ENCODE peak calls at places on chromosome 21, in six cellular contexts. O is neuronal stem cell, Y is H1, A is H9, D is mesendoderm, P is mesenchymal stem cell. J is an unnamed sample.

GRCh38 chr21:26958792-26959191 is 8.1 kb downstream of the ADAMTS5 start:
- DNase-seq in O (no peak), Y (no peak), A (no peak), D (no peak), P (no peak), J (no peak)

GRCh38 chr21:42651515-42652401 is 1.7 kb upstream of the PDE9A start:
- DNase-seq in O (no peak), Y (no peak), A (no peak), D (no peak), P (no peak), J (no peak)

GRCh38 chr21:43921602-43921978 is 56.6 kb downstream of the AGPAT3 start:
- DNase-seq in O (no peak), Y (no peak), A (no peak), D (no peak), P (no peak), J (no peak)

GRCh38 chr21:29264721-29265120 is 34.0 kb upstream of the BACH1 start:
- DNase-seq in O (no peak), Y (no peak), A (no peak), D (no peak), P (peak), J (peak)

GRCh38 chr21:41660748-41661147 is 106.1 kb downstream of the RIPK4 start:
- DNase-seq in O (no peak), Y (no peak), A (no peak), D (no peak), P (no peak), J (no peak)

GRCh38 chr21:26709090-26709489 is 136.0 kb upstream of the CYYR1 start:
- DNase-seq in O (no peak), Y (no peak), A (no peak), D (no peak), P (no peak), J (peak)

GRCh38 chr21:41519806-41520559 is 12.0 kb upstream of the TMPRSS2 start:
- DNase-seq in O (no peak), Y (no peak), A (no peak), D (no peak), P (no peak), J (no peak)

GRCh38 chr21:17371470-17371869 is 141.4 kb upstream of the CXADR start:
- DNase-seq in O (no peak), Y (no peak), A (no peak), D (peak), P (peak), J (peak)

GRCh38 chr21:28099296-28099695 is 893.4 kb downstream of the LTN1 start:
- DNase-seq in O (no peak), Y (no peak), A (no peak), D (no peak), P (peak), J (peak)

GRCh38 chr21:42564561-42564971 is 50.9 kb downstream of the SLC37A1 start:
- DNase-seq in O (no peak), Y (no peak), A (no peak), D (no peak), P (no peak), J (no peak)

GRCh38 chr21:18545908-18546307 is 142.3 kb upstream of the TMPRSS15 start:
- DNase-seq in O (no peak), Y (no peak), A (no peak), D (no peak), P (peak), J (no peak)

GRCh38 chr21:17732306-17732705 is 86.8 kb downstream of the C21orf91 start:
- DNase-seq in O (no peak), Y (no peak), A (no peak), D (no peak), P (peak), J (peak)

GRCh38 chr21:42063578-42064521 is 7.3 kb upstream of the UMODL1 start:
- DNase-seq in O (no peak), Y (no peak), A (no peak), D (no peak), P (no peak), J (no peak)

GRCh38 chr21:35217504-35218060 is 168.5 kb upstream of the RUNX1 start:
- DNase-seq in O (no peak), Y (no peak), A (peak), D (peak), P (peak), J (peak)

GRCh38 chr21:25895565-25896205 is 160.9 kb downstream of the GABPA start:
- DNase-seq in O (no peak), Y (no peak), A (no peak), D (no peak), P (peak), J (peak)

GRCh38 chr21:39637971-39638628 is 25.4 kb downstream of the B3GALT5 start:
- DNase-seq in O (no peak), Y (no peak), A (no peak), D (no peak), P (no peak), J (no peak)

GRCh38 chr21:38267991-38268858 is 11.4 kb downstream of the KCNJ15 start:
- DNase-seq in O (no peak), Y (no peak), A (no peak), D (no peak), P (no peak), J (no peak)

GRCh38 chr21:24850121-24850520 is 757.2 kb downstream of the MRPL39 start:
- DNase-seq in O (no peak), Y (no peak), A (no peak), D (no peak), P (no peak), J (no peak)

GRCh38 chr21:41170442-41170841 is 2.5 kb downstream of the BACE2 start:
- DNase-seq in O (peak), Y (peak), A (peak), D (peak), P (no peak), J (peak)

GRCh38 chr21:41369915-41370839 is 8.3 kb downstream of the MX2 start:
- DNase-seq in O (no peak), Y (peak), A (no peak), D (peak), P (peak), J (no peak)

GRCh38 chr21:42047821-42048613 is 23.1 kb upstream of the UMODL1 start:
- DNase-seq in O (no peak), Y (no peak), A (no peak), D (no peak), P (peak), J (peak)

GRCh38 chr21:43958364-43959158 is 53.5 kb upstream of the TRAPPC10 start:
- DNase-seq in O (no peak), Y (no peak), A (no peak), D (no peak), P (no peak), J (no peak)

GRCh38 chr21:35346697-35347096 is 297.6 kb upstream of the RUNX1 start:
- DNase-seq in O (no peak), Y (no peak), A (no peak), D (no peak), P (no peak), J (no peak)

GRCh38 chr21:21165063-21165645 is 166.9 kb downstream of the NCAM2 start:
- DNase-seq in O (no peak), Y (no peak), A (no peak), D (peak), P (peak), J (peak)

GRCh38 chr21:41865002-41865777 is 14.0 kb downstream of the PRDM15 start:
- DNase-seq in O (no peak), Y (no peak), A (no peak), D (peak), P (no peak), J (no peak)

GRCh38 chr21:17461582-17461981 is 51.3 kb upstream of the CXADR start:
- DNase-seq in O (no peak), Y (no peak), A (no peak), D (no peak), P (peak), J (peak)

GRCh38 chr21:42056996-42057689 is 14.0 kb upstream of the UMODL1 start:
- DNase-seq in O (no peak), Y (no peak), A (no peak), D (no peak), P (peak), J (peak)

GRCh38 chr21:16269497-16269896 is 539.7 kb downstream of the USP25 start:
- DNase-seq in O (no peak), Y (no peak), A (no peak), D (no peak), P (no peak), J (no peak)

GRCh38 chr21:38945536-38946245 is 140.0 kb downstream of the ETS2 start:
- DNase-seq in O (peak), Y (peak), A (peak), D (peak), P (peak), J (peak)

GRCh38 chr21:29105218-29105617 is 25.2 kb upstream of the MAP3K7CL start:
- DNase-seq in O (no peak), Y (no peak), A (no peak), D (peak), P (peak), J (peak)

GRCh38 chr21:42683371-42684108 is 30.1 kb downstream of the PDE9A start:
- DNase-seq in O (no peak), Y (no peak), A (no peak), D (no peak), P (no peak), J (no peak)

GRCh38 chr21:42291751-42292562 is 23.3 kb downstream of the TFF3 start:
- DNase-seq in O (no peak), Y (no peak), A (no peak), D (no peak), P (no peak), J (no peak)

GRCh38 chr21:44087426-44088400 is 19.5 kb upstream of the PWP2 start:
- DNase-seq in O (no peak), Y (peak), A (no peak), D (no peak), P (no peak), J (no peak)

GRCh38 chr21:44024895-44025353 is 12.8 kb downstream of the TRAPPC10 start:
- DNase-seq in O (no peak), Y (no peak), A (no peak), D (peak), P (peak), J (peak)

GRCh38 chr21:39186676-39187075 is 3.4 kb upstream of the PSMG1 start:
- DNase-seq in O (no peak), Y (no peak), A (no peak), D (no peak), P (no peak), J (no peak)

GRCh38 chr21:32812035-32812434 is 40.5 kb upstream of the PAXBP1 start:
- DNase-seq in O (no peak), Y (no peak), A (no peak), D (no peak), P (no peak), J (peak)

GRCh38 chr21:32802954-32803353 is 31.4 kb upstream of the PAXBP1 start:
- DNase-seq in O (no peak), Y (no peak), A (no peak), D (no peak), P (no peak), J (no peak)

GRCh38 chr21:32806810-32807386 is 35.3 kb upstream of the PAXBP1 start:
- DNase-seq in O (no peak), Y (no peak), A (no peak), D (no peak), P (no peak), J (peak)

GRCh38 chr21:32803651-32804050 is 32.1 kb upstream of the PAXBP1 start:
- DNase-seq in O (no peak), Y (no peak), A (no peak), D (no peak), P (no peak), J (peak)

GRCh38 chr21:32807717-32808380 is 36.3 kb upstream of the PAXBP1 start:
- DNase-seq in O (peak), Y (no peak), A (no peak), D (no peak), P (no peak), J (peak)
- H2BK15ac ChIP-seq in O (no peak), Y (no peak), A (no peak), D (no peak), P (no peak), J (no peak)

GRCh38 chr21:45405819-45406762 is 1.1 kb downstream of the COL18A1 start:
- DNase-seq in O (peak), Y (no peak), A (no peak), D (peak), P (no peak), J (peak)
- H2AK5ac ChIP-seq in O (peak), Y (no peak), A (no peak), D (no peak), P (no peak), J (peak)

GRCh38 chr21:45529785-45530422 is 12.3 kb downstream of the SLC19A1 start:
- DNase-seq in O (no peak), Y (peak), A (no peak), D (no peak), P (no peak), J (no peak)

GRCh38 chr21:45528981-45529784 is 13.1 kb downstream of the SLC19A1 start:
- DNase-seq in O (no peak), Y (peak), A (no peak), D (no peak), P (no peak), J (no peak)

GRCh38 chr21:45530423-45531113 is 11.7 kb downstream of the SLC19A1 start:
- DNase-seq in O (no peak), Y (peak), A (no peak), D (no peak), P (no peak), J (no peak)

GRCh38 chr21:45525910-45526306 is 16.3 kb downstream of the SLC19A1 start:
- DNase-seq in O (no peak), Y (no peak), A (no peak), D (no peak), P (no peak), J (no peak)

DNA sequence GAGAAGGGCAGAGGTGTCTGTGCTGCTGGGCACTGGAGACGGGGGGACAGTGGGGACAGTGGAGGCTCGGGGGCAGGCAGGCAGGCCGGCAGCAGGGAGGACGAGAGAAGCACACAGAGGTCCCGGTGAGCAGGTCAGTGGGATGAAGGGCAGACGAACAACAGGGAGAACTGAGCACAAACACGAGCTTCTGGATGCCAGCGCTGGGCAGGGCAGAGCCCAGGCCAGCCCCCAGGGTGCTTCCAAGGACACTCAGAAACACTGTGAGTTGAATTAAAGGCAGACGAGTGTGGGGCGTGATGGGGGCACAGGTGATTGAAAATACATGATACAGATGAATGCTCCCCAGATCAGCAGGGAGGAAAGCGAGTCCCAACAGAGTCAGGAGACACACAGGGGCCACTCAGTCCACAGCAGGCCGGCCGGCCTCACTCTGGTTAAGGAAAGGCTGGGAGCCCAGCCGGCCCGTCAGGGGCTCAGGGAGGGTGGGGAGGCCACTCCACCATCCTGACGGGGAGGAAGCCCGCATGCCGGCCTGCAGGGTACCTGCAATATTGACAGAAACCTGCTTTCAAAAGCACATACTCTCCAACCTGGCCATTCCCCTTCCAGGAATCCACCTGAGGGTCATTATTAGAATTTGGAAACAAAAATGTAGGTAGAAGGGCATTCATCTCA is 14.1 kb downstream of the SLC19A1 start:
- DNase-seq in O (no peak), Y (no peak), A (no peak), D (no peak), P (no peak), J (no peak)
- H2BK15ac ChIP-seq in O (no peak), Y (no peak), A (no peak), D (no peak), P (no peak), J (no peak)

GRCh38 chr21:36732217-36732616 is 33.3 kb downstream of the SIM2 start:
- DNase-seq in O (no peak), Y (no peak), A (no peak), D (no peak), P (no peak), J (no peak)

GRCh38 chr21:36735201-36735515 is 36.2 kb downstream of the SIM2 start:
- DNase-seq in O (no peak), Y (no peak), A (no peak), D (no peak), P (no peak), J (no peak)

GRCh38 chr21:36732761-36733160 is 33.8 kb downstream of the SIM2 start:
- DNase-seq in O (no peak), Y (no peak), A (no peak), D (no peak), P (no peak), J (no peak)

GRCh38 chr21:36734367-36735200 is 35.7 kb downstream of the SIM2 start:
- DNase-seq in O (no peak), Y (no peak), A (no peak), D (no peak), P (no peak), J (no peak)

GRCh38 chr21:36733857-36734256 is 34.9 kb downstream of the SIM2 start:
- DNase-seq in O (no peak), Y (no peak), A (no peak), D (no peak), P (no peak), J (no peak)
- H2AK5ac ChIP-seq in O (peak), Y (peak), A (no peak), D (no peak), P (no peak), J (no peak)

DNA sequence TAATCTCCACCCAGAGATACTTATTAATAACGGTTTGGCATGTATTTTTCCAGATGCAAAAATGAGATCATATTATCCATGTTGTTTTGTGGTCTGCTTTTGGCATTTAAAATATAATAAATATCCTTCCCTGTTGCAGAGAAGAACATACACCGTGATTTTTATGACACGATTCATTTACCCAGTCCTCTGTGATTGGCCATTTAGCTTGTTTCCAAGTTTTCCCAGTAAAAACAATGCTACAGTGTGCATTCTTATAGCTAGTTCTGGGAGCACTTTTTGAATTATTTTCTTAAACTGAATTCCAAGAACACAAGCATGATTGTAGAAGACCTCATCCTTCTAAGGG is 137.9 kb downstream of the MIS18A start:
- DNase-seq in O (no peak), Y (no peak), A (no peak), D (no peak), P (no peak), J (no peak)
- H2BK15ac ChIP-seq in O (no peak), Y (no peak), A (no peak), D (no peak), P (no peak), J (no peak)

GRCh38 chr21:14866859-14867560 is 197.8 kb downstream of the NRIP1 start:
- DNase-seq in O (no peak), Y (no peak), A (no peak), D (no peak), P (no peak), J (no peak)
- H2AK5ac ChIP-seq in O (no peak), Y (no peak), A (no peak), D (no peak), P (no peak), J (no peak)

GRCh38 chr21:33219300-33219699 is 10.4 kb upstream of the IFNAR2 start:
- DNase-seq in O (no peak), Y (no peak), A (no peak), D (no peak), P (no peak), J (no peak)

GRCh38 chr21:33217168-33217567 is 12.6 kb upstream of the IFNAR2 start:
- DNase-seq in O (no peak), Y (no peak), A (no peak), D (no peak), P (no peak), J (no peak)

GRCh38 chr21:33214056-33214455 is 15.7 kb upstream of the IFNAR2 start:
- DNase-seq in O (no peak), Y (no peak), A (no peak), D (no peak), P (no peak), J (no peak)

DNA sequence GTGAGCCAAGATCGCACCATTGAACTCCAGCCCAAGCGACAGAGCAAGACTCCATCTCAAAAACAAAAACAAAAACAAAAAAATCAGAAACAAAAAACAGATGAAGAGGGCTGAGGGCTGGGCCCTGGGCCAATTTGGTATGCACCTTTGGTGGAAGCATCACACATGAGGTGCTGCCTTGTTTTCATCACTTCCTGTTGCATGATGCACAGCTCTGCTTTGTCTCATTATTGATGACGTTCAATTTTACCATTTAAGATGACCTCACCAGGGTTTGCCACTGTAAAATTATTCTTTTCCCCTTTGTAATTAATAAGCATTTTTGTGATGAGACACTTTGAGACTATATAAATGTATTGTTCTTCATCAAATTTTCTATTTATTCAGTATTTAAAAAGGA is 9.8 kb upstream of the IFNAR2 start:
- DNase-seq in O (no peak), Y (no peak), A (no peak), D (no peak), P (no peak), J (no peak)
- H2BK15ac ChIP-seq in O (no peak), Y (no peak), A (no peak), D (no peak), P (no peak), J (no peak)